ENCODE peak calls at places on chromosomes 16 and 17, in eight cellular contexts. L, E, M, U, G, W, Y and V are unnamed samples.

GRCh38 chr17:65078441-65079160 is 22.1 kb upstream of the GNA13 start:
- DNase-seq in L (no peak), E (no peak), M (no peak), U (no peak), G (no peak), W (peak; percentile 67), Y (no peak), V (peak; percentile 79)

GRCh38 chr16:23706439-23706838 is 6.6 kb downstream of the ERN2 start:
- DNase-seq in L (no peak), E (no peak), M (no peak), U (no peak), G (no peak), W (no peak), Y (no peak), V (no peak)

GRCh38 chr16:75648265-75649076 is 898 bp downstream of the TERF2IP start:
- DNase-seq in L (peak; percentile 88), E (no peak), M (peak; percentile 88), U (no peak), G (peak; percentile 72), W (peak; percentile 39), Y (peak; percentile 80), V (peak; percentile 64)

GRCh38 chr17:50165466-50165865 is 339 bp upstream of the SGCA start:
- DNase-seq in L (no peak), E (no peak), M (no peak), U (no peak), G (no peak), W (no peak), Y (no peak), V (no peak)

GRCh38 chr16:50303041-50303604 is 36.8 kb downstream of the ADCY7 start:
- DNase-seq in L (no peak), E (no peak), M (no peak), U (no peak), G (no peak), W (no peak), Y (no peak), V (peak; percentile 39)

GRCh38 chr17:71799657-71800056 is 321.2 kb upstream of the SOX9 start:
- DNase-seq in L (no peak), E (no peak), M (no peak), U (no peak), G (no peak), W (no peak), Y (no peak), V (no peak)

GRCh38 chr17:27306276-27306820 is 12.4 kb downstream of the WSB1 start:
- DNase-seq in L (no peak), E (no peak), M (no peak), U (no peak), G (no peak), W (no peak), Y (no peak), V (no peak)

GRCh38 chr17:47990962-47991731 is 20.2 kb downstream of the CDK5RAP3 start:
- DNase-seq in L (no peak), E (no peak), M (no peak), U (no peak), G (no peak), W (no peak), Y (no peak), V (peak; percentile 79)

GRCh38 chr17:7993972-7994589 is 8.3 kb upstream of the GUCY2D start:
- DNase-seq in L (no peak), E (no peak), M (no peak), U (no peak), G (no peak), W (no peak), Y (no peak), V (no peak)

GRCh38 chr17:40718904-40719303 is 15.4 kb upstream of the KRT24 start:
- DNase-seq in L (no peak), E (no peak), M (no peak), U (no peak), G (no peak), W (no peak), Y (no peak), V (no peak)

GRCh38 chr17:74343526-74344284 is 17.7 kb downstream of the KIF19 start:
- DNase-seq in L (no peak), E (no peak), M (no peak), U (no peak), G (no peak), W (no peak), Y (no peak), V (no peak)

GRCh38 chr16:80540516-80541305 is at the start of gene DYNLRB2:
- DNase-seq in L (peak; percentile 95), E (peak; percentile 65), M (peak; percentile 96), U (peak; percentile 47), G (peak; percentile 87), W (peak; percentile 82), Y (peak; percentile 85), V (peak; percentile 83)

GRCh38 chr17:17151055-17151454 is 55.1 kb downstream of the PLD6 start:
- DNase-seq in L (no peak), E (no peak), M (no peak), U (peak; percentile 57), G (peak; percentile 68), W (peak; percentile 74), Y (no peak), V (peak; percentile 90)

GRCh38 chr16:89711601-89712475 is 8.9 kb downstream of the VPS9D1 start:
- DNase-seq in L (no peak), E (no peak), M (peak; percentile 92), U (no peak), G (peak; percentile 97), W (no peak), Y (peak; percentile 79), V (peak; percentile 40)

GRCh38 chr16:7513429-7513828 is 180.8 kb downstream of the RBFOX1 start:
- DNase-seq in L (no peak), E (no peak), M (no peak), U (no peak), G (no peak), W (no peak), Y (no peak), V (peak; percentile 0)

GRCh38 chr16:4328580-4329353 is 12.9 kb downstream of the GLIS2 start:
- DNase-seq in L (no peak), E (no peak), M (no peak), U (no peak), G (no peak), W (no peak), Y (no peak), V (peak; percentile 32)

GRCh38 chr17:40458001-40458791 is 14.9 kb downstream of the IGFBP4 start:
- DNase-seq in L (no peak), E (no peak), M (no peak), U (peak; percentile 63), G (no peak), W (peak; percentile 74), Y (no peak), V (peak; percentile 73)

GRCh38 chr16:57639172-57639571 is 10.7 kb downstream of the ADGRG1 start:
- DNase-seq in L (no peak), E (peak; percentile 24), M (no peak), U (no peak), G (no peak), W (no peak), Y (no peak), V (no peak)

GRCh38 chr16:23296994-23297393 is 5.1 kb upstream of the SCNN1B start:
- DNase-seq in L (no peak), E (no peak), M (no peak), U (no peak), G (no peak), W (no peak), Y (no peak), V (no peak)

GRCh38 chr17:40932608-40933007 is 4.8 kb downstream of the KRT23 start:
- DNase-seq in L (no peak), E (no peak), M (no peak), U (no peak), G (no peak), W (no peak), Y (no peak), V (peak; percentile 19)

GRCh38 chr17:73357318-73357717 is 45.5 kb upstream of the CDC42EP4 start:
- DNase-seq in L (no peak), E (no peak), M (no peak), U (no peak), G (no peak), W (no peak), Y (no peak), V (no peak)

GRCh38 chr17:5050281-5050680 is 15.1 kb upstream of the SLC52A1 start:
- DNase-seq in L (no peak), E (no peak), M (no peak), U (no peak), G (no peak), W (no peak), Y (no peak), V (no peak)

GRCh38 chr17:77948690-77949114 is 9.8 kb upstream of the TNRC6C start:
- DNase-seq in L (no peak), E (no peak), M (no peak), U (no peak), G (peak; percentile 35), W (no peak), Y (no peak), V (peak; percentile 43)

GRCh38 chr16:65837431-65837986 is 529.0 kb upstream of the CDH5 start:
- DNase-seq in L (no peak), E (no peak), M (no peak), U (no peak), G (no peak), W (no peak), Y (no peak), V (no peak)

GRCh38 chr17:4899341-4900230 is at the start of gene C17orf107:
- DNase-seq in L (peak; percentile 83), E (no peak), M (peak; percentile 87), U (no peak), G (peak; percentile 25), W (no peak), Y (peak; percentile 95), V (no peak)